ENCODE peak calls at places on chromosomes 12 and 14, in four cellular contexts. One of them, this sample, is unnamed.

GRCh38 chr12:57087689-57088441 is 1.0 kb upstream of the NAB2 start:
- DNase-seq in mammary epithelial cell: peak; percentile 93
- DNase-seq in HCT116: peak; percentile 85
- DNase-seq in GM23248: peak; percentile 95
- DNase-seq in this sample: peak; percentile 80

GRCh38 chr14:61160798-61161197 is 120.3 kb downstream of the TMEM30B start:
- DNase-seq in mammary epithelial cell: no peak
- DNase-seq in HCT116: no peak
- DNase-seq in GM23248: no peak
- DNase-seq in this sample: no peak

GRCh38 chr14:103856105-103856504 is 8.7 kb upstream of the PPP1R13B start:
- DNase-seq in mammary epithelial cell: no peak
- DNase-seq in HCT116: no peak
- DNase-seq in GM23248: no peak
- DNase-seq in this sample: no peak

GRCh38 chr14:24701031-24701430 is 67.0 kb upstream of the GZMB start:
- DNase-seq in mammary epithelial cell: no peak
- DNase-seq in HCT116: no peak
- DNase-seq in GM23248: no peak
- DNase-seq in this sample: no peak

GRCh38 chr14:95140060-95140858 is 17.1 kb downstream of the DICER1 start:
- DNase-seq in mammary epithelial cell: peak; percentile 73
- DNase-seq in HCT116: no peak
- DNase-seq in GM23248: peak; percentile 80
- DNase-seq in this sample: no peak

GRCh38 chr12:111175404-111175803 is 193.5 kb downstream of the PHETA1 start:
- DNase-seq in mammary epithelial cell: no peak
- DNase-seq in HCT116: no peak
- DNase-seq in GM23248: no peak
- DNase-seq in this sample: no peak

GRCh38 chr14:102668291-102668873 is 75.9 kb downstream of the RCOR1 start:
- DNase-seq in mammary epithelial cell: no peak
- DNase-seq in HCT116: no peak
- DNase-seq in GM23248: no peak
- DNase-seq in this sample: no peak

GRCh38 chr12:50923361-50924130 is 28.8 kb upstream of the HIGD1C start:
- DNase-seq in mammary epithelial cell: no peak
- DNase-seq in HCT116: no peak
- DNase-seq in GM23248: peak; percentile 41
- DNase-seq in this sample: no peak

GRCh38 chr12:110176745-110177144 is 52.6 kb downstream of the IFT81 start:
- DNase-seq in mammary epithelial cell: no peak
- DNase-seq in HCT116: no peak
- DNase-seq in GM23248: peak; percentile 36
- DNase-seq in this sample: no peak

GRCh38 chr12:9319044-9319841 is 111.0 kb upstream of the PZP start:
- DNase-seq in mammary epithelial cell: no peak
- DNase-seq in HCT116: no peak
- DNase-seq in GM23248: peak; percentile 18
- DNase-seq in this sample: no peak

GRCh38 chr12:20420557-20420956 is 52.2 kb downstream of the PDE3A start:
- DNase-seq in mammary epithelial cell: no peak
- DNase-seq in HCT116: no peak
- DNase-seq in GM23248: no peak
- DNase-seq in this sample: no peak

GRCh38 chr12:29073631-29074239 is 75.3 kb upstream of the FAR2 start:
- DNase-seq in mammary epithelial cell: peak; percentile 39
- DNase-seq in HCT116: peak; percentile 35
- DNase-seq in GM23248: peak; percentile 76
- DNase-seq in this sample: peak; percentile 58

GRCh38 chr12:51985136-51985835 is 21.5 kb upstream of the TAMALIN start:
- DNase-seq in mammary epithelial cell: no peak
- DNase-seq in HCT116: no peak
- DNase-seq in GM23248: no peak
- DNase-seq in this sample: no peak

GRCh38 chr12:100481021-100481420 is 7.4 kb downstream of the NR1H4 start:
- DNase-seq in mammary epithelial cell: no peak
- DNase-seq in HCT116: no peak
- DNase-seq in GM23248: no peak
- DNase-seq in this sample: no peak

GRCh38 chr14:103634156-103634555 is 5.1 kb downstream of the KLC1 start:
- DNase-seq in mammary epithelial cell: no peak
- DNase-seq in HCT116: no peak
- DNase-seq in GM23248: peak; percentile 66
- DNase-seq in this sample: no peak

GRCh38 chr14:65949711-65950516 is 536.3 kb upstream of the CCDC196 start:
- DNase-seq in mammary epithelial cell: peak; percentile 56
- DNase-seq in HCT116: peak; percentile 4
- DNase-seq in GM23248: peak; percentile 46
- DNase-seq in this sample: no peak

GRCh38 chr12:24605916-24606315 is 343.0 kb downstream of the BCAT1 start:
- DNase-seq in mammary epithelial cell: no peak
- DNase-seq in HCT116: no peak
- DNase-seq in GM23248: no peak
- DNase-seq in this sample: no peak

GRCh38 chr12:24603371-24603770 is 345.5 kb downstream of the BCAT1 start:
- DNase-seq in mammary epithelial cell: no peak
- DNase-seq in HCT116: no peak
- DNase-seq in GM23248: no peak
- DNase-seq in this sample: no peak

GRCh38 chr12:24608108-24608507 is 340.8 kb downstream of the BCAT1 start:
- DNase-seq in mammary epithelial cell: no peak
- DNase-seq in HCT116: no peak
- DNase-seq in GM23248: no peak
- DNase-seq in this sample: no peak

GRCh38 chr12:24605466-24605865 is 343.4 kb downstream of the BCAT1 start:
- DNase-seq in mammary epithelial cell: no peak
- DNase-seq in HCT116: no peak
- DNase-seq in GM23248: no peak
- DNase-seq in this sample: no peak

GRCh38 chr12:24608637-24609285 is 340.1 kb downstream of the BCAT1 start:
- DNase-seq in mammary epithelial cell: no peak
- DNase-seq in HCT116: no peak
- DNase-seq in GM23248: no peak
- DNase-seq in this sample: no peak
- H2AFZ ChIP-seq in mammary epithelial cell: no peak overlapping the region
- H2AFZ ChIP-seq in HCT116: no peak overlapping the region
- H2AFZ ChIP-seq in GM23248: no peak overlapping the region
- H2AFZ ChIP-seq in this sample: no peak overlapping the region

DNA sequence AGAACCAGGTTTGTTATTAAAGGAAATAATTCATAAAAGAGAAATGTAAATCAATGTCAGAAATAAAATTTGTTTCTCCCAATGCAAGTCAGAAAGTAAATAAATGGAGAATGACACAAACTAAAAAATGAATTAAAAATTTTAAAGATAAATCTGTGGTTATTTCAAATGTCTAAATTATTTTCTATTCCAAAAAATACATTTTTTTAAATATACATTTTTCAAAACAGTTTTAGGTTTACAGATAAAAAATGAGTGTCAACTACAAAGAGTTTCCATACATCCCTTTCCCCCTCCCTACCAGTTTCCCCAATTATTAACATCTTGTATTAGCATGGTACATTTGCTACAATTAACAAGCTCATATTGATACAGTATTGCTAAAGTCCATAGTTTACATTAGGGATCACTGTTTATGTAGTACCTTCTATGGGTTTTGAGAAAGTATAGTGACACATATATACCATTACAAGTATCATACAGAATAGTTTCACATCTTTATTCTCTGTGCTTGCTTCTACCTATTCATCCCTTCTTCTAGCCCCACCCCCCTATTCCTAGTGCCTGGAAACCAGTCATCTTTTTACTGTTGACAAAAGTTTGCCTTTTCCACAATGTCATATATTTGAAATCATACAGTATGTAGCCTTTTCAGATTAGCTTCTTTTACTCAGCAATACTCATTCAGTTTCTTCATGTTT is 104.2 kb downstream of the RALGAPA1 start:
- DNase-seq in mammary epithelial cell: no peak
- DNase-seq in HCT116: no peak
- DNase-seq in GM23248: no peak
- DNase-seq in this sample: no peak
- H4K20me1 ChIP-seq in mammary epithelial cell: no peaks in the 10 kb centered on the region
- H4K20me1 ChIP-seq in HCT116: no peaks in the 10 kb centered on the region
- H4K20me1 ChIP-seq in GM23248: no peaks in the 10 kb centered on the region
- H4K20me1 ChIP-seq in this sample: no peaks in the 10 kb centered on the region

GRCh38 chr12:77058740-77059139 is 6.6 kb downstream of the E2F7 start:
- DNase-seq in mammary epithelial cell: peak; percentile 14
- DNase-seq in HCT116: no peak
- DNase-seq in GM23248: peak; percentile 51
- DNase-seq in this sample: no peak

GRCh38 chr12:77049767-77050353 is 15.5 kb downstream of the E2F7 start:
- DNase-seq in mammary epithelial cell: peak; percentile 52
- DNase-seq in HCT116: peak; percentile 63
- DNase-seq in GM23248: peak; percentile 71
- DNase-seq in this sample: peak; percentile 77

GRCh38 chr12:77047341-77048202 is 17.8 kb downstream of the E2F7 start:
- DNase-seq in mammary epithelial cell: no peak
- DNase-seq in HCT116: no peak
- DNase-seq in GM23248: peak; percentile 41
- DNase-seq in this sample: no peak

GRCh38 chr12:77054856-77055255 is 10.5 kb downstream of the E2F7 start:
- DNase-seq in mammary epithelial cell: no peak
- DNase-seq in HCT116: no peak
- DNase-seq in GM23248: no peak
- DNase-seq in this sample: no peak

GRCh38 chr12:77053259-77053658 is 12.1 kb downstream of the E2F7 start:
- DNase-seq in mammary epithelial cell: no peak
- DNase-seq in HCT116: no peak
- DNase-seq in GM23248: no peak
- DNase-seq in this sample: no peak
- H2AFZ ChIP-seq in mammary epithelial cell: no peak overlapping the region
- H2AFZ ChIP-seq in HCT116: no peak overlapping the region
- H2AFZ ChIP-seq in GM23248: no peak overlapping the region
- H2AFZ ChIP-seq in this sample: no peak overlapping the region

GRCh38 chr12:124365726-124366430 is 71.0 kb downstream of the RFLNA start:
- DNase-seq in mammary epithelial cell: no peak
- DNase-seq in HCT116: no peak
- DNase-seq in GM23248: no peak
- DNase-seq in this sample: no peak

GRCh38 chr12:124361074-124361965 is 66.4 kb downstream of the RFLNA start:
- DNase-seq in mammary epithelial cell: peak; percentile 56
- DNase-seq in HCT116: no peak
- DNase-seq in GM23248: peak; percentile 56
- DNase-seq in this sample: no peak

GRCh38 chr12:124364543-124364942 is 69.7 kb downstream of the RFLNA start:
- DNase-seq in mammary epithelial cell: no peak
- DNase-seq in HCT116: no peak
- DNase-seq in GM23248: no peak
- DNase-seq in this sample: no peak

GRCh38 chr12:124361996-124362395 is 67.1 kb downstream of the RFLNA start:
- DNase-seq in mammary epithelial cell: no peak
- DNase-seq in HCT116: no peak
- DNase-seq in GM23248: no peak
- DNase-seq in this sample: no peak

DNA sequence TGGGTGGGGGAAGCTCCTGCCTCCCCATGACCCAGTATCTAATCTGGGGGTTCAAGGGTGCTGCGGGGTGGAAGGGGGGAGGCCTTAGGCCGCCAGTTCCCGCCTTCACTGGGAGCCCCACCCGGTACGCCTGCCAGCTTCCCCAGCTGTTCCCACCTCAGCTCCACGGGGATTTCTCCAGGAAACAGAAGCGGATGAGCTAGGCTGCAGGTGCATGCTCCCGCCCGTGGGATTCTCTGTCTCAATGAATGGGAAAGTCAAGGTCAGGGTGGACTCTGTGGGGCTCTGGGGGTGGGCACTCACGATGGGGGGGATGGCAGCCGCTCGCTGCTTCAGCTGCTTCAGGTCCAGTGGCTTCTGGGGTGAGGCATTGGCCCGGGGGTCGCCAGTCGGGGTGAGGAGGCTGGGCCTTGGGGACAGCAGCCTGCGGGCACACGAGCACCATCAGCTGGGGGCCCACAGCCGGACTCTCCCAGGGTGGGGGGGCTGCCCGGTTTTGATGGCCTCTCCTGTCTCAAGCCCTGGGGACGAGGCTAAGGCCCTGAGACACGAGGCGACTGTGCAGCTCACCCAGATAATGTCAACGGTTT is 68.6 kb downstream of the RFLNA start:
- DNase-seq in mammary epithelial cell: no peak
- DNase-seq in HCT116: no peak
- DNase-seq in GM23248: no peak
- DNase-seq in this sample: no peak
- H4K20me1 ChIP-seq in mammary epithelial cell: no peaks in the 10 kb centered on the region
- H4K20me1 ChIP-seq in HCT116: no peaks in the 10 kb centered on the region
- H4K20me1 ChIP-seq in GM23248: no peaks in the 10 kb centered on the region
- H4K20me1 ChIP-seq in this sample: no peaks in the 10 kb centered on the region

GRCh38 chr14:26204362-26204953 is 393.4 kb downstream of the NOVA1 start:
- DNase-seq in mammary epithelial cell: no peak
- DNase-seq in HCT116: no peak
- DNase-seq in GM23248: peak; percentile 26
- DNase-seq in this sample: no peak
- H2AFZ ChIP-seq in mammary epithelial cell: no peak overlapping the region
- H2AFZ ChIP-seq in HCT116: no peak overlapping the region
- H2AFZ ChIP-seq in GM23248: peak overlapping the region; percentile 62
- H2AFZ ChIP-seq in this sample: no peak overlapping the region

GRCh38 chr12:76790564-76791552 is 26.9 kb downstream of the ZDHHC17 start:
- DNase-seq in mammary epithelial cell: no peak
- DNase-seq in HCT116: peak; percentile 6
- DNase-seq in GM23248: peak; percentile 46
- DNase-seq in this sample: peak; percentile 48

GRCh38 chr12:76786986-76787385 is 23.1 kb downstream of the ZDHHC17 start:
- DNase-seq in mammary epithelial cell: no peak
- DNase-seq in HCT116: no peak
- DNase-seq in GM23248: no peak
- DNase-seq in this sample: no peak

GRCh38 chr12:76789335-76790050 is 25.6 kb downstream of the ZDHHC17 start:
- DNase-seq in mammary epithelial cell: no peak
- DNase-seq in HCT116: no peak
- DNase-seq in GM23248: no peak
- DNase-seq in this sample: no peak

GRCh38 chr12:76787689-76788088 is 23.8 kb downstream of the ZDHHC17 start:
- DNase-seq in mammary epithelial cell: no peak
- DNase-seq in HCT116: no peak
- DNase-seq in GM23248: no peak
- DNase-seq in this sample: no peak

DNA sequence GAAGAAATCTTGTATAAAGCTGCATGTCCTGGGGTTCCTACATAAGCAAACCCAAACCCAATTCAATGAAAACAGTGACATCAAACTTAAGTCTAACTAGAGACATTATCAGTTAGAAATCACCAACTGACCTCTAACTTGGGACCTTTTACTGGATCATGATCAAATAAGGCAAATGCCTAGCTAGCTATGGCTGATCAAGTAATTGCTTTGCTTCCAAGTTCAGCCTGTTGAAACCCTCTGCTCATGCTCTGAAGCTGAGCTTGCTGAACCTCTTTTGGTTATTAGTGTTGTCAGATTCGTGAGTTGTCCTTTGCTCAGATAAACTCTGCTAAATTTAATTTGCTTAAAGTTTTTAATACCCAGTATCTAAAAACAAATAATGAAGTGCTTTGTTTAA is 28.9 kb downstream of the ZDHHC17 start:
- DNase-seq in mammary epithelial cell: no peak
- DNase-seq in HCT116: no peak
- DNase-seq in GM23248: no peak
- DNase-seq in this sample: no peak
- H4K20me1 ChIP-seq in mammary epithelial cell: no peaks in the 10 kb centered on the region
- H4K20me1 ChIP-seq in HCT116: peaks cover 4% of the 10 kb centered on the region
- H4K20me1 ChIP-seq in GM23248: peaks cover 3% of the 10 kb centered on the region
- H4K20me1 ChIP-seq in this sample: no peaks in the 10 kb centered on the region

This sample was measured in MM.1S.